ENCODE peak calls at places on chromosomes 11 and 22, in nine cellular contexts. K is LNCaP clone FGC, V is lung, J is GM23338, N is prostate gland, Z is cardiac muscle cell, Y is A549, G is uterus, X is testis. U is an unnamed sample.

GRCh38 chr22:46358766-46359165 is 23.3 kb downstream of the TRMU start:
- DNase-seq in K (no peak), V (no peak), J (no peak), N (no peak), Z (no peak), Y (no peak), G (no peak), X (no peak), U (no peak)

GRCh38 chr11:75547617-75548054 is 14.4 kb upstream of the SERPINH1 start:
- DNase-seq in K (peak), V (peak), J (peak), N (peak), Z (peak), Y (peak), G (peak), X (peak), U (peak)

GRCh38 chr11:8988329-8989234 is 15.2 kb downstream of the NRIP3 start:
- DNase-seq in K (no peak), V (no peak), J (no peak), N (no peak), Z (no peak), Y (no peak), G (no peak), X (no peak), U (no peak)

GRCh38 chr11:72349616-72350218 is 84.6 kb downstream of the CLPB start:
- DNase-seq in K (no peak), V (no peak), J (no peak), N (no peak), Z (no peak), Y (no peak), G (no peak), X (peak), U (peak)

GRCh38 chr22:25448435-25449051 is 115.9 kb upstream of the GRK3 start:
- DNase-seq in K (no peak), V (no peak), J (peak), N (no peak), Z (peak), Y (peak), G (no peak), X (no peak), U (no peak)

GRCh38 chr11:93500759-93501158 is 42.4 kb downstream of the SMCO4 start:
- DNase-seq in K (no peak), V (no peak), J (no peak), N (no peak), Z (no peak), Y (no peak), G (no peak), X (no peak), U (no peak)

GRCh38 chr11:108609681-108610080 is 16.1 kb upstream of the EXPH5 start:
- DNase-seq in K (no peak), V (no peak), J (no peak), N (no peak), Z (no peak), Y (no peak), G (no peak), X (no peak), U (no peak)

GRCh38 chr11:57429946-57430345 is 3.0 kb upstream of the SLC43A3 start:
- DNase-seq in K (peak), V (no peak), J (no peak), N (no peak), Z (no peak), Y (no peak), G (no peak), X (no peak), U (no peak)

GRCh38 chr22:38572065-38572464 is 2.1 kb upstream of the DMC1 start:
- DNase-seq in K (no peak), V (peak), J (peak), N (peak), Z (peak), Y (peak), G (peak), X (peak), U (peak)

GRCh38 chr11:21225860-21226259 is 556.5 kb downstream of the NELL1 start:
- DNase-seq in K (no peak), V (no peak), J (no peak), N (no peak), Z (no peak), Y (no peak), G (no peak), X (no peak), U (no peak)

GRCh38 chr11:84780689-84781293 is 846.4 kb downstream of the DLG2 start:
- DNase-seq in K (peak), V (no peak), J (peak), N (no peak), Z (peak), Y (no peak), G (no peak), X (no peak), U (no peak)

GRCh38 chr11:17256512-17256911 is 20.0 kb upstream of the NUCB2 start:
- DNase-seq in K (no peak), V (no peak), J (no peak), N (no peak), Z (no peak), Y (no peak), G (no peak), X (no peak), U (no peak)

GRCh38 chr22:27327981-27328721 is 473.4 kb downstream of the MN1 start:
- DNase-seq in K (no peak), V (no peak), J (no peak), N (no peak), Z (no peak), Y (no peak), G (no peak), X (no peak), U (no peak)

GRCh38 chr11:113317297-113317696 is 2.9 kb downstream of the TTC12 start:
- DNase-seq in K (no peak), V (no peak), J (no peak), N (no peak), Z (no peak), Y (no peak), G (no peak), X (no peak), U (no peak)

GRCh38 chr11:74388678-74389327 is 9.4 kb downstream of the PGM2L1 start:
- DNase-seq in K (no peak), V (peak), J (peak), N (peak), Z (peak), Y (peak), G (peak), X (peak), U (peak)

GRCh38 chr11:116642902-116643301 is 129.9 kb downstream of the BUD13 start:
- DNase-seq in K (no peak), V (no peak), J (no peak), N (no peak), Z (no peak), Y (no peak), G (no peak), X (no peak), U (no peak)

GRCh38 chr11:116643521-116643920 is 129.3 kb downstream of the BUD13 start:
- DNase-seq in K (no peak), V (no peak), J (no peak), N (no peak), Z (no peak), Y (no peak), G (no peak), X (no peak), U (no peak)

GRCh38 chr11:116644201-116644947 is 128.4 kb downstream of the BUD13 start:
- DNase-seq in K (no peak), V (no peak), J (no peak), N (no peak), Z (no peak), Y (no peak), G (no peak), X (no peak), U (no peak)

GRCh38 chr11:116646191-116646590 is 126.6 kb downstream of the BUD13 start:
- DNase-seq in K (no peak), V (no peak), J (no peak), N (no peak), Z (no peak), Y (no peak), G (no peak), X (no peak), U (no peak)

DNA sequence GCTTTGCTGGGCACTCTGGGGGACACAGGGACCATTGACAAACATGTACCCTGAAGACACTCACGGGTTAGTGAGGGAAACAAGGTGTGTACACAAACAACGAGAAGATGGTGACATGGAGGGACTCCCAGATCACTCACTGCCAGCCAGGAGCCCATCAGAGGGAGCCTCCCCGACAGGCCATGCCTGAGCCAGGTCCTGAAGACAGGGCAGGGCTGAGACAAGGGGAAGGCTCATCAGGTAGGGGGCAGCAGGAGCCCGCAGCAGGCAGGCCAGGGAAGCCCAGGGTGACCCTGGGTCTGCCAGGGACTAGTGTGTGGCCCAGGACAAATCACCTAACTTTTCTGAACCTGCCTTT is 127.9 kb downstream of the BUD13 start:
- DNase-seq in K (no peak), V (no peak), J (peak), N (no peak), Z (no peak), Y (no peak), G (no peak), X (no peak), U (no peak)
- TF ChIP-seq CTCF in K (no peak), V (no peak), J (peak), N (no peak), Z (no peak), Y (no peak), G (no peak), X (no peak), U (no peak)

DNA sequence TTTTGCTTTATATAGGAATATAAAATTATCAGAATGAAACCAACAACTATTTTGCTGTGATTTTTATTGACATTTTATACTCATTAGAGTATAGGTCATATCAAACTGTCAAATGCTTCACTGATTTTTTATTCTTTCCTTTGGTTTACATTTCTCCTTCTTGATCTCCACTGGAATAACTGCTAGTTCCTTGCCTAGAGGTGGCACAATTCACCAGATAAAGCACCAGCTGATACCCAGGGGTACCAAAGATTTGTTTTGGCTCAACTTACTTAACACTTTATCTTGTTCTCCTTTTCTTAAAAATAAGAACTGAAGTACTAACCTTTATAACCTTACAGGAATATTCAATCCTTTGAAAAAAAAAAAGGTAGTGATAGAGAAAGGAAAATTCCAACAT is 725.1 kb upstream of the CHORDC1 start:
- DNase-seq in K (no peak), V (no peak), J (no peak), N (no peak), Z (no peak), Y (no peak), G (no peak), X (no peak), U (no peak)
- TF ChIP-seq CTCF in K (peak), V (no peak), J (peak), N (no peak), Z (no peak), Y (peak), G (no peak), X (no peak), U (no peak)

DNA sequence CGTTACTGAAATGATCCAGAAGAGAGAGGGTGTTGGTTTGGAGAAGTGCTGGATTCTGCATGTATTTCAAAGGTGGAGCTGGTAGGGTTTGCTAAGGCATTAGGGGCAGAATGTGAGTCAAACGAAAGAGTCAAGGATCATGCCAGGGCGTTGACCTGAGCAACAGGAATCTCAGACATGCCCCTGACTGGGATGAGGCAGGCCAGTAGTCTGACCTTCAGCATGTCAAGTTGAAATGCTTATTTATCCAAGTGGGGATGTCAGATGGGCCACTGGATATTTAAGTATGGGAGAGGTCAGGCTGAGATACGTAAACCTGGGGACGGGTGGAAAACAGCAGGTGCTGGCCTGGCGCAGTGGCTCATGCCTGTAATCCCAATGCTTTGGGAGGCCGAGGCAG is 2.7 kb upstream of the TSGA10IP start:
- DNase-seq in K (no peak), V (no peak), J (no peak), N (no peak), Z (no peak), Y (no peak), G (no peak), X (no peak), U (no peak)
- TF ChIP-seq CTCF in K (no peak), V (no peak), J (no peak), N (no peak), Z (no peak), Y (no peak), G (no peak), X (no peak), U (no peak)

DNA sequence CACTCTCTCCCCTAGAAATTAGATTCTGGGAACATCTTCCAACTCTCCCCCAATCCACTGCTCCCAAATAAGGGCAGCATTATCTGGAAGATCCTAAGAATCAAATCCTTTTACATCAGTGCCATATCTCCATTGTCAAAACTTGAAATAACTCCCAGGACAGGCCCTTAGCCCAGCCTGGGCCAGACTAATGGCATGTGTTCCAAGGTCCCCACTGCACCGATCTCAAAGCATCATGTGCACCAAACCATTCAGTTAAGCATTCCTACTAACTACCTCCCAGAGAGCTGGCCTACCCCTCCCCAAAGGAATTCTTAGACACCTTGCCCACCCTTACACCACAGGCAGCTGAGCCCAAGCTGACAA is 44.2 kb upstream of the POU2AF1 start:
- DNase-seq in K (no peak), V (no peak), J (no peak), N (no peak), Z (no peak), Y (no peak), G (no peak), X (no peak), U (no peak)
- TF ChIP-seq CTCF in K (no peak), V (no peak), J (no peak), N (no peak), Z (no peak), Y (no peak), G (no peak), X (no peak), U (no peak)